ENCODE peak calls at places on chromosomes 16 and 17, in seven cellular contexts. K is transverse colon; D is activated T-cell treated with anti-CD3 and anti-CD28 coated beads, Interleukin-2, amount 50 U/mL, for 72 hours; T is T-cell; H is H9; Y is fibroblast of pulmonary artery; E is KBM-7. V is an unnamed sample.

GRCh38 chr17:63645775-63646491 is 23.7 kb downstream of the MAP3K3 start:
- DNase-seq in T (no peak), E (no peak), K (no peak), Y (no peak), D (no peak), H (no peak), V (no peak)

GRCh38 chr16:65415460-65415859 is 293.6 kb upstream of the CDH11 start:
- DNase-seq in K (no peak), T (no peak), E (no peak), Y (no peak), H (no peak), D (no peak), V (no peak)

GRCh38 chr17:73231363-73231762 is 30.3 kb downstream of the CPSF4L start:
- DNase-seq in Y (peak), H (no peak), K (peak), T (no peak), E (no peak), D (no peak), V (no peak)

GRCh38 chr17:10616502-10617119 is 40.5 kb downstream of the MYH3 start:
- DNase-seq in K (peak), H (peak), T (peak), Y (peak), E (peak), D (peak), V (peak)

GRCh38 chr16:84720180-84720579 is 20.4 kb downstream of the USP10 start:
- DNase-seq in H (no peak), T (no peak), E (no peak), D (no peak), Y (no peak), K (no peak), V (no peak)

GRCh38 chr17:46061435-46061834 is 62.4 kb downstream of the STH start:
- DNase-seq in H (no peak), D (no peak), Y (peak), T (no peak), E (peak), K (no peak), V (no peak)

GRCh38 chr16:81460075-81460474 is 15.5 kb downstream of the CMIP start:
- DNase-seq in D (no peak), T (no peak), Y (no peak), H (no peak), K (no peak), E (no peak), V (no peak)

GRCh38 chr17:62059394-62059793 is 5.7 kb downstream of the MED13 start:
- DNase-seq in Y (no peak), H (no peak), E (no peak), K (no peak), T (no peak), D (no peak), V (no peak)

GRCh38 chr17:63830278-63830677 is 2.8 kb upstream of the FTSJ3 start:
- DNase-seq in D (no peak), E (no peak), Y (no peak), K (no peak), H (no peak), T (no peak), V (no peak)

GRCh38 chr16:17467923-17468540 is 2.7 kb downstream of the XYLT1 start:
- DNase-seq in K (peak), D (peak), E (peak), T (no peak), Y (peak), H (peak), V (peak)

GRCh38 chr17:41655611-41656111 is 31.3 kb upstream of the KRT17 start:
- DNase-seq in Y (no peak), H (peak), K (peak), E (no peak), D (no peak), T (no peak), V (no peak)

GRCh38 chr17:78993981-78994671 is 14.4 kb upstream of the LGALS3BP start:
- DNase-seq in E (no peak), Y (no peak), K (no peak), D (no peak), T (no peak), H (no peak), V (no peak)

GRCh38 chr16:24497405-24497804 is 42.0 kb upstream of the RBBP6 start:
- DNase-seq in H (peak), Y (peak), D (no peak), E (no peak), K (no peak), T (no peak), V (no peak)

GRCh38 chr17:49696233-49696761 is 11.5 kb downstream of the SLC35B1 start:
- DNase-seq in Y (no peak), T (peak), K (no peak), H (no peak), E (peak), D (peak), V (peak)

GRCh38 chr16:61836804-61837398 is 199.3 kb downstream of the CDH8 start:
- DNase-seq in K (no peak), H (no peak), Y (peak), T (no peak), E (no peak), D (no peak), V (no peak)

GRCh38 chr17:28812980-28813377 is 29.6 kb downstream of the FAM222B start:
- DNase-seq in H (no peak), K (no peak), E (no peak), T (no peak), Y (peak), D (no peak), V (no peak)

GRCh38 chr16:49843758-49844157 is 12.2 kb downstream of the ZNF423 start:
- DNase-seq in T (no peak), Y (no peak), E (no peak), H (no peak), D (no peak), K (no peak), V (no peak)

V was measured in activated T-helper 2 cell treated with anti-CD3 and anti-CD28 coated beads, Interferon-gamma antibody, Interleukin-2, Interleukin-4, amounts not matched to agents 10 μg/mL and 5 μg/mL and 100 μg/mL, durations not matched to agents 14 hours and 24 hours and 36 hours.